ENCODE peak calls at places on chromosomes 3 and 15, in seven cellular contexts. K is C1 segment of cervical spinal cord, W is PC-9, E is hepatic stellate cell, V is stomach, M is H9, S is choroid plexus epithelial cell. G is an unnamed sample.

GRCh38 chr15:78365931-78366330 is 25.8 kb downstream of the CRABP1 start:
- DNase-seq in K (no peak), W (no peak), E (peak; percentile 28), V (peak; percentile 38), M (no peak), S (no peak), G (no peak)

GRCh38 chr15:98866503-98866902 is 141.1 kb downstream of the PGPEP1L start:
- DNase-seq in K (no peak), W (no peak), E (peak; percentile 73), V (no peak), M (no peak), S (peak; percentile 62), G (no peak)

GRCh38 chr3:4721511-4721911 is 228.4 kb downstream of the ITPR1 start:
- DNase-seq in K (no peak), W (peak; percentile 62), E (peak; percentile 69), V (no peak), M (no peak), S (peak; percentile 94), G (no peak)

GRCh38 chr15:68227806-68228142 is 1.8 kb downstream of the CLN6 start:
- DNase-seq in K (no peak), W (no peak), E (no peak), V (no peak), M (no peak), S (no peak), G (no peak)

GRCh38 chr15:81400640-81401236 is 26.7 kb upstream of the TMC3 start:
- DNase-seq in K (no peak), W (no peak), E (peak; percentile 26), V (no peak), M (no peak), S (peak; percentile 82), G (no peak)

GRCh38 chr15:87219650-87220615 is 1036.6 kb downstream of the NTRK3 start:
- DNase-seq in K (no peak), W (peak; percentile 34), E (no peak), V (no peak), M (no peak), S (peak; percentile 15), G (no peak)

GRCh38 chr3:174162550-174162949 is 696.6 kb upstream of the NAALADL2 start:
- DNase-seq in K (no peak), W (no peak), E (no peak), V (no peak), M (no peak), S (no peak), G (no peak)

GRCh38 chr15:67762610-67763368 is 62.5 kb upstream of the SKOR1 start:
- DNase-seq in K (no peak), W (no peak), E (no peak), V (no peak), M (no peak), S (peak; percentile 51), G (no peak)

GRCh38 chr3:175301741-175302140 is 442.6 kb downstream of the NAALADL2 start:
- DNase-seq in K (no peak), W (no peak), E (no peak), V (no peak), M (no peak), S (no peak), G (no peak)

GRCh38 chr3:159787794-159788205 is 200.8 kb upstream of the IL12A start:
- DNase-seq in K (no peak), W (peak; percentile 96), E (peak; percentile 48), V (no peak), M (no peak), S (peak; percentile 96), G (no peak)

GRCh38 chr3:118478706-118479276 is 555.9 kb downstream of the IGSF11 start:
- DNase-seq in K (no peak), W (peak; percentile 71), E (no peak), V (no peak), M (peak; percentile 55), S (no peak), G (no peak)

GRCh38 chr3:30649572-30650310 is 43.3 kb downstream of the TGFBR2 start:
- DNase-seq in K (no peak), W (no peak), E (peak; percentile 43), V (no peak), M (no peak), S (peak; percentile 70), G (peak; percentile 94)

GRCh38 chr3:194543550-194543949 is 56.7 kb upstream of the ATP13A3 start:
- DNase-seq in K (no peak), W (peak; percentile 30), E (no peak), V (no peak), M (no peak), S (no peak), G (no peak)

GRCh38 chr3:100871307-100871706 is 121.9 kb downstream of the ABI3BP start:
- DNase-seq in K (no peak), W (no peak), E (no peak), V (no peak), M (no peak), S (no peak), G (no peak)

GRCh38 chr15:74725845-74726773 is 781 bp upstream of the CYP1A1 start:
- DNase-seq in K (no peak), W (no peak), E (peak; percentile 58), V (peak; percentile 52), M (peak; percentile 73), S (peak; percentile 10), G (peak; percentile 49)

GRCh38 chr3:148540266-148540665 is 157.4 kb upstream of the AGTR1 start:
- DNase-seq in K (no peak), W (no peak), E (no peak), V (no peak), M (no peak), S (no peak), G (no peak)

GRCh38 chr3:143633816-143634215 is 214.5 kb downstream of the SLC9A9 start:
- DNase-seq in K (no peak), W (no peak), E (no peak), V (no peak), M (no peak), S (no peak), G (no peak)

GRCh38 chr3:120642368-120642948 is 39.6 kb downstream of the HGD start:
- DNase-seq in K (no peak), W (no peak), E (no peak), V (no peak), M (no peak), S (peak; percentile 67), G (peak; percentile 84)

GRCh38 chr3:20041197-20041780 is 1.0 kb downstream of the KAT2B start:
- DNase-seq in K (peak; percentile 91), W (no peak), E (peak; percentile 68), V (peak; percentile 87), M (peak; percentile 71), S (peak; percentile 35), G (peak; percentile 76)

GRCh38 chr3:194808709-194809108 is 123.0 kb downstream of the FAM43A start:
- DNase-seq in K (no peak), W (no peak), E (no peak), V (no peak), M (no peak), S (peak; percentile 68), G (no peak)

GRCh38 chr15:90033006-90033405 is 31.9 kb downstream of the ZNF710 start:
- DNase-seq in K (no peak), W (no peak), E (no peak), V (no peak), M (no peak), S (no peak), G (no peak)

GRCh38 chr15:40217166-40217785 is 21.6 kb upstream of the PAK6 start:
- DNase-seq in K (no peak), W (peak; percentile 64), E (peak; percentile 63), V (peak; percentile 46), M (no peak), S (peak; percentile 83), G (peak; percentile 70)

GRCh38 chr15:75451202-75451673 is 252 bp downstream of the SIN3A start:
- DNase-seq in K (no peak), W (peak; percentile 46), E (no peak), V (no peak), M (no peak), S (no peak), G (no peak)

GRCh38 chr3:141707741-141708203 is 30.3 kb upstream of the RNF7 start:
- DNase-seq in K (no peak), W (peak; percentile 71), E (peak; percentile 41), V (no peak), M (no peak), S (peak; percentile 70), G (peak; percentile 25)

G was measured in MV-4-11.